ENCODE peak calls at places on chromosome 7, in four cellular contexts. K, E, Y and D are unnamed samples.

GRCh38 chr7:96740130-96740529 is 30.5 kb upstream of the SEM1 start:
- DNase-seq in K (no peak), E (no peak), Y (no peak), D (no peak)

GRCh38 chr7:12726908-12727307 is 39.5 kb downstream of the ARL4A start:
- DNase-seq in K (no peak), E (no peak), Y (no peak), D (no peak)

GRCh38 chr7:55593172-55593514 is 20.8 kb upstream of the VOPP1 start:
- DNase-seq in K (no peak), E (no peak), Y (no peak), D (no peak)

GRCh38 chr7:113521468-113521867 is 397.3 kb downstream of the PPP1R3A start:
- DNase-seq in K (no peak), E (no peak), Y (no peak), D (peak; percentile 2)

GRCh38 chr7:17184805-17185689 is 113.4 kb upstream of the AHR start:
- DNase-seq in K (peak; percentile 4), E (no peak), Y (no peak), D (no peak)

GRCh38 chr7:134289423-134289822 is 27.3 kb downstream of the SLC35B4 start:
- DNase-seq in K (no peak), E (no peak), Y (no peak), D (no peak)

GRCh38 chr7:601573-602340 is 82.1 kb upstream of the PDGFA start:
- DNase-seq in K (no peak), E (no peak), Y (peak; percentile 78), D (no peak)

GRCh38 chr7:91759205-91759863 is 121.2 kb downstream of the MTERF1 start:
- DNase-seq in K (no peak), E (no peak), Y (no peak), D (peak; percentile 67)

GRCh38 chr7:51764981-51765380 is 448.4 kb upstream of the COBL start:
- DNase-seq in K (no peak), E (no peak), Y (no peak), D (no peak)

GRCh38 chr7:134482858-134483257 is 24.0 kb upstream of the AKR1B1 start:
- DNase-seq in K (no peak), E (no peak), Y (no peak), D (no peak)

GRCh38 chr7:107742678-107743566 is 1.0 kb upstream of the CBLL1 start:
- DNase-seq in K (no peak), E (no peak), Y (peak; percentile 72), D (no peak)

GRCh38 chr7:24227603-24228359 is 56.2 kb upstream of the NPY start:
- DNase-seq in K (no peak), E (no peak), Y (peak; percentile 16), D (no peak)

GRCh38 chr7:151371266-151371665 is 29.7 kb downstream of the NUB1 start:
- DNase-seq in K (no peak), E (no peak), Y (no peak), D (no peak)

GRCh38 chr7:155710035-155710434 is 65.6 kb downstream of the RBM33 start:
- DNase-seq in K (no peak), E (no peak), Y (no peak), D (no peak)
- H3K27ac ChIP-seq in K (no peak overlapping the region), E (no peak overlapping the region), Y (no peak overlapping the region), D (no peak overlapping the region)

GRCh38 chr7:126727930-126728331 is 524.8 kb downstream of the GRM8 start:
- DNase-seq in K (peak; percentile 28), E (no peak), Y (no peak), D (peak; percentile 33)

GRCh38 chr7:126728967-126729366 is 523.8 kb downstream of the GRM8 start:
- DNase-seq in K (no peak), E (no peak), Y (no peak), D (no peak)

GRCh38 chr7:126718419-126718818 is 534.3 kb downstream of the GRM8 start:
- DNase-seq in K (no peak), E (no peak), Y (no peak), D (no peak)

GRCh38 chr7:126720232-126720631 is 532.5 kb downstream of the GRM8 start:
- DNase-seq in K (no peak), E (no peak), Y (no peak), D (no peak)

DNA sequence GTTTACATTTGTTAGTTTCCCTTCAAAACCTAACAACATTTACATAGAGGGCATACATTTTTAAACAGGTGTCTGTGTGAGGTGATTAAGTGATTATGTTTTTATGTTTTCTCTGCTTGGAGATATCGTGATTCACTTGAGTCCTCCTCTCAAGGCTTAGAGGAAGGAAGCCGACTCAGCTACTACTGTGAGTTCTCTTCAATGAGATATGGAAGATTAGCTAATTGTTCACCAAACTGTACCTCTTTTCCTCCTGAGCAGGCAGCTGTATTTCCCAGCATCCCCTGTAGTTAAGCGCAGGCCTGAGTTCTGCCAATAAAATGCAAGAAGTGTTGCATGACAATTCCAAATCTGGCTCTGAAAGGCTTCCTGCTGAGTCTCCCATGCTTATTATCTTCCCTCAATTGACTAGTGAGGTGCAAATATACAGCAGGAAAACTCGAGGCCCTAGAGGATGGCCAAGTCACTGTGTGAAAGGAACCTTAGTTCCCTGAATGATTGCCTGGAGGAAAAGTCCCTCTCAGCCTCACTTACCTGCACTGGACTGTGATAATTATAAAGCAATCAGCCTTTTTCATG is 528.7 kb downstream of the GRM8 start:
- DNase-seq in K (no peak), E (no peak), Y (no peak), D (no peak)
- H3K27ac ChIP-seq in K (no peak overlapping the region), E (no peak overlapping the region), Y (no peak overlapping the region), D (no peak overlapping the region)

DNA sequence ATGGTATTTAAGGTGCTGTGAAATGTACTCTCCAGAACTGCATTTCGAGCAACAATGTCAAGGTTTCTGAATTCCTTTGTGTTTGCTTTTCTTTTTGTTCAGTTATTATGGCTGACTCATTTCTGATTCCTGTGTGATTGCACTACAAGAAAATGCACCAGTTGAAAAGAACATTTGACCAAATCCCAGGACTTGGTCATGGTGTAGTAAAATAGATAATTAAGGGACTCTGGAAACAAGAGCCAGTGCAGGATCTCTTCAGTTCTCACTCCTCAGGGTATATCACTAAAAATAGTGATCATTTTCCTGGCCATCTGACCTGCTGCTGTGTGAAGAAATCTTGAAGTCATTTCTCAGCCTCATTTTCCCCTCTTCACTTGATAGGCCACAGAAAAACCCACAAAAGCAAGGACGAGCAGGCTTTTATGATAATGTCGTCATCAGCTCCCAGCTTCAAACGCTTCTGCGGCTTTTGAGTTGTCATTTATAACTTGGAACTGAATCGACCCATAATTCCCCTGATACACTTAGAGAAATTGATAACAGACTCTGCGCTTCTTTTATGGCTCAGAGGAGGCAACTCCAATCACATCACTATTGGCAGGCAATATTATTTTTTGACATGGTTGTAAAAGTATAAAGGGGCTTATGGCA is 274.7 kb downstream of the HDAC9 start:
- DNase-seq in K (peak; percentile 85), E (no peak), Y (no peak), D (no peak)
- H3K27ac ChIP-seq in K (peak overlapping the region; percentile 81), E (no peak overlapping the region), Y (no peak overlapping the region), D (peak overlapping the region; percentile 22)

GRCh38 chr7:143384148-143384547 is 3.0 kb downstream of the ZYX start:
- DNase-seq in K (no peak), E (no peak), Y (no peak), D (no peak)

GRCh38 chr7:143382126-143382790 is 1.1 kb downstream of the ZYX start:
- DNase-seq in K (no peak), E (no peak), Y (no peak), D (no peak)

GRCh38 chr7:143383642-143383957 is 2.5 kb downstream of the ZYX start:
- DNase-seq in K (no peak), E (no peak), Y (no peak), D (no peak)

GRCh38 chr7:143381427-143382125 is 431 bp downstream of the ZYX start:
- DNase-seq in K (peak; percentile 41), E (no peak), Y (no peak), D (no peak)

DNA sequence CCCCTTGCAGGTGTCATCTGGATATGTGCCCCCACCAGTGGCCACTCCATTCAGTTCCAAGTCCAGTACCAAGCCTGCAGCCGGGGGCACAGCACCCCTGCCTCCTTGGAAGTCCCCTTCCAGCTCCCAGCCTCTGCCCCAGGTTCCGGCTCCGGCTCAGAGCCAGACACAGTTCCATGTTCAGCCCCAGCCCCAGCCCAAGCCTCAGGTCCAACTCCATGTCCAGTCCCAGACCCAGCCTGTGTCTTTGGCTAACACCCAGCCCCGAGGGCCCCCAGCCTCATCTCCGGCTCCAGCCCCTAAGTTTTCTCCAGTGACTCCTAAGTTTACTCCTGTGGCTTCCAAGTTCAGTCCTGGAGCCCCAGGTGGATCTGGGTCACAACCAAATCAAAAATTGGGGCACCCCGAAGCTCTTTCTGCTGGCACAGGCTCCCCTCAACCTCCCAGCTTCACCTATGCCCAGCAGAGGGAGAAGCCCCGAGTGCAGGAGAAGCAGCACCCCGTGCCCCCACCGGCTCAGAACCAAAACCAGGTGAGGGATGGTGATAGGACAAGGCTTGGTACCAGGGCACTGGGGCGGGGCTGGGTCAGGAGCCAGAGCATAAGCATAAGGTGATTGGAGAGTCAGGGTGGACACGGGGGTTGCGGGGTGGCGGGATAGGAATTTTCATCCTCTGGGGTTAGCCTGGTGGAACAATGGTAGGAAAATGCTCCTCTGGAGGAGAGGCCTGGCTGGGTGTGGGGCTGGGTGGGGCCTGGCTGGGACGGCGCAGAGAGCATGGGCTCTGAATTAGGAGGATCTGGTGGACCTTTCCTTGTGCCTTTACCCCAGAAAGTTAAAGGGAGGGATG is 1.9 kb downstream of the ZYX start:
- DNase-seq in K (no peak), E (no peak), Y (no peak), D (no peak)
- H3K27ac ChIP-seq in K (no peak overlapping the region), E (no peak overlapping the region), Y (no peak overlapping the region), D (peak overlapping the region; percentile 97)

GRCh38 chr7:81162771-81163525 is 244.1 kb upstream of the SEMA3C start:
- DNase-seq in K (peak; percentile 19), E (no peak), Y (no peak), D (peak; percentile 24)
- H3K27ac ChIP-seq in K (no peak overlapping the region), E (no peak overlapping the region), Y (no peak overlapping the region), D (no peak overlapping the region)

DNA sequence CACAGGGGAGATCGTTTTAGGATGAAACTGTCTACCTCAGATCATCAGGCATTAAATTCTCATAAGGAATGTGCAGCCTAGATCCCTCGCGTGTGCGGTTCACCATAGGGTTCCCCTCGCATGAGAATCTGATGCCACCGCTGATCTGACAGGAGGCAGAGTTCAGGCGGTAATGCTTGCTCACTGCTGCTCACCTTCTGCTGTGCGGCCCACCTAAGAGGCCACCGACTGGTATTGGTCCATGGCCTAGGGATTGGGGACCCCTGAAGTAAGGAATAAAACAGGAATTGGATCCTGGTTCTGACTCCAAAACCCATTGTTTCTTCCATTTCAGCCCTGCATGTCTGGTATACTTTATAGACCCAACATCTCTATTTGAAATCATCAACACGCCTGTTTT is 4.1 kb downstream of the NOD1 start:
- DNase-seq in K (no peak), E (no peak), Y (no peak), D (no peak)
- H3K27ac ChIP-seq in K (no peak overlapping the region), E (no peak overlapping the region), Y (no peak overlapping the region), D (no peak overlapping the region)